ENCODE peak calls at places on chromosomes 1 and 21, in five cellular contexts. P, F, G, R and D are unnamed samples.

GRCh38 chr1:179955318-179955638 is 668 bp downstream of the CEP350 start:
- DNase-seq in P (no peak), F (peak), G (peak), R (peak), D (no peak)

GRCh38 chr1:172482044-172482443 is 38.2 kb upstream of the PIGC start:
- DNase-seq in P (no peak), F (no peak), G (no peak), R (no peak), D (no peak)

GRCh38 chr1:239387304-239388231 is 1.2 kb downstream of the CHRM3 start:
- DNase-seq in P (peak), F (no peak), G (no peak), R (no peak), D (no peak)

GRCh38 chr1:173267453-173267945 is 60.4 kb upstream of the TNFSF4 start:
- DNase-seq in P (no peak), F (peak), G (peak), R (no peak), D (no peak)

GRCh38 chr1:2396059-2396458 is 4.4 kb downstream of the RER1 start:
- DNase-seq in P (no peak), F (no peak), G (no peak), R (no peak), D (no peak)

GRCh38 chr1:43241352-43241953 is 28.3 kb upstream of the TMEM125 start:
- DNase-seq in P (no peak), F (peak), G (peak), R (no peak), D (no peak)

GRCh38 chr1:218344814-218345672 is at the start of gene TGFB2:
- DNase-seq in P (peak), F (peak), G (peak), R (peak), D (no peak)

GRCh38 chr1:62045579-62045978 is 149.1 kb upstream of the L1TD1 start:
- DNase-seq in P (no peak), F (peak), G (peak), R (peak), D (no peak)

GRCh38 chr1:70331962-70332361 is 22.6 kb downstream of the ANKRD13C start:
- DNase-seq in P (no peak), F (peak), G (peak), R (no peak), D (no peak)

GRCh38 chr1:40890771-40891170 is 28.6 kb upstream of the CITED4 start:
- DNase-seq in P (no peak), F (no peak), G (no peak), R (no peak), D (no peak)

GRCh38 chr1:224621813-224622682 is 5.9 kb downstream of the CNIH3 start:
- DNase-seq in P (no peak), F (no peak), G (no peak), R (no peak), D (no peak)

GRCh38 chr1:81920245-81920740 is 119.6 kb downstream of the ADGRL2 start:
- DNase-seq in P (peak), F (peak), G (peak), R (peak), D (no peak)

GRCh38 chr1:246907472-246907871 is 24.3 kb downstream of the AHCTF1 start:
- DNase-seq in P (peak), F (peak), G (peak), R (no peak), D (no peak)

GRCh38 chr1:157040802-157041201 is 4.7 kb downstream of the ARHGEF11 start:
- DNase-seq in P (no peak), F (peak), G (peak), R (no peak), D (no peak)

GRCh38 chr1:171754381-171754705 is 12.5 kb upstream of the VAMP4 start:
- DNase-seq in P (no peak), F (peak), G (peak), R (no peak), D (no peak)

GRCh38 chr1:179251675-179252074 is 22.2 kb upstream of the ABL2 start:
- DNase-seq in P (no peak), F (peak), G (peak), R (no peak), D (no peak)

GRCh38 chr1:220708929-220709801 is 19.0 kb downstream of the C1orf115 start:
- DNase-seq in P (no peak), F (no peak), G (no peak), R (no peak), D (no peak)

GRCh38 chr1:38097256-38097655 is 50.7 kb upstream of the POU3F1 start:
- DNase-seq in P (no peak), F (no peak), G (no peak), R (no peak), D (no peak)

GRCh38 chr1:114035304-114035700 is 56.0 kb downstream of the OLFML3 start:
- DNase-seq in P (no peak), F (no peak), G (no peak), R (no peak), D (no peak)

GRCh38 chr1:844472-845026 is 79.2 kb upstream of the SAMD11 start:
- DNase-seq in P (no peak), F (no peak), G (no peak), R (no peak), D (no peak)

GRCh38 chr21:15289896-15290841 is 225.4 kb upstream of the NRIP1 start:
- DNase-seq in P (peak), F (no peak), G (no peak), R (peak), D (peak)

GRCh38 chr1:8663090-8663802 is 154.2 kb downstream of the RERE start:
- DNase-seq in P (no peak), F (no peak), G (peak), R (no peak), D (no peak)

GRCh38 chr1:204398197-204399125 is 13.2 kb downstream of the PPP1R15B start:
- DNase-seq in P (peak), F (peak), G (peak), R (no peak), D (peak)

GRCh38 chr1:234603221-234604204 is 6.5 kb downstream of the IRF2BP2 start:
- DNase-seq in P (no peak), F (no peak), G (peak), R (no peak), D (no peak)

GRCh38 chr1:107648071-107648470 is 316.9 kb downstream of the VAV3 start:
- DNase-seq in P (no peak), F (peak), G (peak), R (no peak), D (no peak)

GRCh38 chr1:150560576-150560975 is 11.4 kb downstream of the ADAMTSL4 start:
- DNase-seq in P (no peak), F (no peak), G (no peak), R (no peak), D (no peak)

GRCh38 chr1:222828939-222829338 is 14.1 kb downstream of the DISP1 start:
- DNase-seq in P (no peak), F (no peak), G (no peak), R (no peak), D (no peak)

GRCh38 chr1:85502625-85503083 is 37.7 kb upstream of the DDAH1 start:
- DNase-seq in P (peak), F (peak), G (peak), R (peak), D (no peak)

GRCh38 chr1:6489799-6490180 is 1.7 kb downstream of the PLEKHG5 start:
- DNase-seq in P (peak), F (peak), G (peak), R (peak), D (peak)

GRCh38 chr1:201021333-201022177 is 2.0 kb downstream of the KIF21B start:
- DNase-seq in P (no peak), F (no peak), G (no peak), R (no peak), D (no peak)

GRCh38 chr1:201022178-201022823 is 1.2 kb downstream of the KIF21B start:
- DNase-seq in P (no peak), F (no peak), G (no peak), R (no peak), D (no peak)

GRCh38 chr1:201022824-201023516 is 544 bp downstream of the KIF21B start:
- DNase-seq in P (no peak), F (no peak), G (no peak), R (no peak), D (no peak)

GRCh38 chr1:201024251-201024998 is 911 bp upstream of the KIF21B start:
- DNase-seq in P (no peak), F (no peak), G (no peak), R (no peak), D (no peak)

GRCh38 chr1:201023517-201023902 is at the start of gene KIF21B:
- DNase-seq in P (peak), F (no peak), G (peak), R (peak), D (peak)
- TF ChIP-seq CTCF in P (no peak), F (no peak), G (no peak), R (no peak), D (no peak)

GRCh38 chr1:23799570-23800395 is 771 bp downstream of the GALE start:
- DNase-seq in P (peak), F (peak), G (peak), R (peak), D (peak)

GRCh38 chr1:23799255-23799569 is 1.3 kb downstream of the GALE start:
- DNase-seq in P (no peak), F (no peak), G (no peak), R (no peak), D (no peak)

GRCh38 chr1:23801338-23801748 is 789 bp upstream of the GALE start:
- DNase-seq in P (no peak), F (no peak), G (no peak), R (no peak), D (peak)

GRCh38 chr1:23801876-23802275 is 1.3 kb upstream of the GALE start:
- DNase-seq in P (no peak), F (no peak), G (no peak), R (no peak), D (no peak)

GRCh38 chr1:23800396-23801337 is at the start of gene GALE:
- DNase-seq in P (peak), F (peak), G (peak), R (peak), D (peak)
- H3K4me3 ChIP-seq in P (peak), F (peak), G (peak), R (peak), D (peak)

GRCh38 chr1:15739259-15739658 is 3.0 kb upstream of the TMEM82 start:
- DNase-seq in P (no peak), F (no peak), G (no peak), R (no peak), D (no peak)

GRCh38 chr1:15736666-15737229 is 690 bp downstream of the SLC25A34 start:
- DNase-seq in P (no peak), F (no peak), G (no peak), R (peak), D (no peak)

GRCh38 chr1:15737324-15738319 is 1.6 kb downstream of the SLC25A34 start:
- DNase-seq in P (no peak), F (no peak), G (no peak), R (no peak), D (no peak)

GRCh38 chr1:15739745-15740144 is 2.6 kb upstream of the TMEM82 start:
- DNase-seq in P (no peak), F (no peak), G (no peak), R (no peak), D (no peak)

DNA sequence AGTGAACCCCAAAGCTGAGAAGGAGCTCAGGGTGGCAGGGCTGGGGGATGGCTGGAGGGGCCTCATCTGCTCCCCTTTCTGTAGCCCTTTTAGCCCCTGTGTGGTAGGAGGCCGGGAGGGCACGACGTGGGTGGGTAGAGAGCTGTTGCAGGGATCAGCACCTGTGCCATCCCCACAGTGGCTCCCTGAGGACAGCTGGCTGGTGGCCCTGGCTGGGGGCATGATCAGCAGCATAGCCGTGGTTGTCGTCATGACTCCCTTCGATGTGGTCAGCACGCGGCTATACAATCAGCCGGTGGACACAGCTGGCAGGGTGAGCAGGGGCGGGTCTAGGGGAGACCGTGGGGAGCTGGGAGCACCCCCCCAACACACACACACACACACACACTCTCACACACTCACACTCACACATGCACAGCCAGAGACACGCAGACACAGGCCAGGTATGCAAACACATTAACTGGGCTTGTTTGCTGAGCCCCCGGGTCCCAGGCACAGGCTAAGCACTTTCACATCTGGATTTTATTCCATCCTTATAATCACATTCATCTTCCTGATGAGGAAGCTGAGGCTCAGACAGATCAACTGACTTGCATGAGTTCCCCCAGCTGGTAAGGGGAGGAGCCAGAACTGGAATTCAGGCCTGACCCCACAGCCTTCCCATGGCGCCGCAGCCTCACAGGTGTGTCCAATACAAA is 2.5 kb downstream of the SLC25A34 start:
- DNase-seq in P (no peak), F (no peak), G (no peak), R (no peak), D (no peak)
- H3K27ac ChIP-seq in P (no peak), F (no peak), G (no peak), R (peak), D (no peak)

GRCh38 chr1:202862672-202863560 is 26.0 kb downstream of the RABIF start:
- DNase-seq in P (no peak), F (no peak), G (no peak), R (no peak), D (no peak)
- TF ChIP-seq CTCF in P (no peak), F (no peak), G (no peak), R (no peak), D (no peak)

DNA sequence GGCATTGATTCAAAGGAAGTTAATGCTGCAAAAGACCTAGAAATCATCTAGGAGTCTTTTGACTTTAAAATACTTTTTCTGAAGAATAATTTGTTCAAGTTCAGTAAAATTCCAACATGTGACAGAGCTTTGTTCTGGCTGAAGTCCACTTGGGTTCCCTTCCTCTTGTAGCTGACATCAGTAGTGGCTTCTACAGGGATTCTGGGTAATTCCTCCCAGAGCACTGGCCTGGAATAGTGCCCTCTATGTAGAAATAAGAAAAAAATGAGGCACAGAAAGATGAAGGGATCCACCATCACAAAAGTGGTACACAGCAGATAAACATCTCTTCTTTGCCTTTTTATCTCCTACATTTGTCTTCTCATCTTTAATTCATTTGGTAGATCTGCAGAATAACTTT is 548.1 kb downstream of the LTN1 start:
- DNase-seq in P (no peak), F (no peak), G (no peak), R (no peak), D (no peak)
- H3K4me3 ChIP-seq in P (no peak), F (no peak), G (no peak), R (no peak), D (no peak)

GRCh38 chr1:160284782-160285344 is at the start of gene PEX19:
- DNase-seq in P (peak), F (peak), G (peak), R (peak), D (peak)

GRCh38 chr1:160284220-160284781 is 632 bp downstream of the PEX19 start:
- DNase-seq in P (no peak), F (peak), G (peak), R (no peak), D (no peak)

GRCh38 chr1:160282807-160283206 is 2.1 kb downstream of the PEX19 start:
- DNase-seq in P (no peak), F (no peak), G (no peak), R (no peak), D (no peak)

GRCh38 chr1:160285506-160285905 is 573 bp upstream of the PEX19 start:
- DNase-seq in P (no peak), F (no peak), G (no peak), R (no peak), D (no peak)
- H3K27ac ChIP-seq in P (no peak), F (no peak), G (no peak), R (no peak), D (no peak)

DNA sequence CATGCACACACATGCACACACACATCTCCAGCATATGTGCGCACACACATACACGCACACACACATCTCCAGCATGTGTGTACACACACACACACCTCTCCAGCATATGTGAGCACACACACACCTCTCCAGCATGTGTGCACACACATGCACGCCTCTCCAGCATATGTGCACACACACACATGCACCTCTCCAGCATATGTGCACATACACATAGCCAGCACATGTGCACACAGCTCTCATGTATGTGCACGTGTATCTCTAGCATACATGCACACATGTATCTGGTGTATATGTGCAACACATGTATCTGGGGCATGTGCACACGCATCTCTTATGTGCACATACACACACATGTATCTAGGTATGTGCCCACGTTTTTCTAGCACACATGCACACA is 57.9 kb downstream of the SLC19A1 start:
- DNase-seq in P (no peak), F (no peak), G (no peak), R (no peak), D (no peak)
- TF ChIP-seq CTCF in P (no peak), F (no peak), G (no peak), R (no peak), D (no peak)

GRCh38 chr1:155188268-155188667 is 14.6 kb downstream of the TRIM46 start:
- DNase-seq in P (peak), F (no peak), G (no peak), R (peak), D (no peak)
- H3K4me3 ChIP-seq in P (no peak), F (no peak), G (no peak), R (no peak), D (peak)